ENCODE peak calls at places on chromosomes 11 and 22, in ten cellular contexts. Z, R, C, L, I, K, E, S, M and H are unnamed samples.

GRCh38 chr11:112961751-112962747 is 829 bp downstream of the NCAM1 start:
- DNase-seq in Z (peak; percentile 7), R (peak; percentile 31), C (peak; percentile 8), L (no peak), I (peak; percentile 30), K (no peak), E (peak; percentile 45), S (peak; percentile 67), M (no peak), H (no peak)

GRCh38 chr22:35995772-35996171 is 32.9 kb downstream of the RBFOX2 start:
- DNase-seq in Z (no peak), R (peak; percentile 52), C (peak; percentile 66), L (peak; percentile 99), I (peak; percentile 79), K (no peak), E (peak; percentile 88), S (no peak), M (peak; percentile 95), H (no peak)

GRCh38 chr11:64341851-64342791 is 2.1 kb downstream of the CCDC88B start:
- DNase-seq in Z (peak; percentile 81), R (peak; percentile 92), C (peak; percentile 96), L (peak; percentile 81), I (peak; percentile 90), K (peak; percentile 89), E (peak; percentile 75), S (peak; percentile 97), M (peak; percentile 94), H (peak; percentile 91)

GRCh38 chr11:10758959-10759358 is 7.9 kb downstream of the CTR9 start:
- DNase-seq in Z (no peak), R (no peak), C (no peak), L (no peak), I (no peak), K (no peak), E (no peak), S (no peak), M (no peak), H (no peak)

GRCh38 chr22:43005106-43005505 is 9.8 kb downstream of the PACSIN2 start:
- DNase-seq in Z (no peak), R (no peak), C (no peak), L (no peak), I (no peak), K (no peak), E (no peak), S (no peak), M (no peak), H (no peak)

GRCh38 chr22:32789797-32790620 is 11.5 kb upstream of the TIMP3 start:
- DNase-seq in Z (no peak), R (no peak), C (no peak), L (no peak), I (no peak), K (no peak), E (no peak), S (no peak), M (peak; percentile 54), H (no peak)

GRCh38 chr22:46879083-46879482 is 116.6 kb downstream of the TBC1D22A start:
- DNase-seq in Z (no peak), R (no peak), C (no peak), L (peak; percentile 59), I (no peak), K (no peak), E (no peak), S (no peak), M (no peak), H (no peak)

GRCh38 chr11:96200243-96200642 is 142.8 kb downstream of the MAML2 start:
- DNase-seq in Z (no peak), R (no peak), C (no peak), L (peak; percentile 89), I (no peak), K (no peak), E (no peak), S (no peak), M (no peak), H (no peak)

GRCh38 chr11:111635706-111636045 is 33.4 kb downstream of the SIK2 start:
- DNase-seq in Z (no peak), R (no peak), C (peak; percentile 24), L (peak; percentile 67), I (peak; percentile 58), K (no peak), E (peak; percentile 13), S (no peak), M (peak; percentile 68), H (no peak)

GRCh38 chr11:66580803-66581202 is 12.1 kb downstream of the CCDC87 start:
- DNase-seq in Z (no peak), R (no peak), C (no peak), L (peak; percentile 34), I (no peak), K (no peak), E (no peak), S (no peak), M (no peak), H (no peak)

GRCh38 chr22:29266564-29267461 is 968 bp downstream of the RHBDD3 start:
- DNase-seq in Z (no peak), R (no peak), C (no peak), L (peak; percentile 11), I (no peak), K (peak; percentile 47), E (peak; percentile 29), S (no peak), M (no peak), H (peak; percentile 7)

GRCh38 chr11:76690736-76691135 is 20.2 kb upstream of the LRRC32 start:
- DNase-seq in Z (no peak), R (no peak), C (no peak), L (peak; percentile 86), I (no peak), K (no peak), E (no peak), S (no peak), M (no peak), H (no peak)

GRCh38 chr11:43558056-43558455 is 122.5 kb upstream of the HSD17B12 start:
- DNase-seq in Z (no peak), R (no peak), C (no peak), L (no peak), I (no peak), K (no peak), E (no peak), S (no peak), M (no peak), H (no peak)
- H3K27me3 ChIP-seq in Z (peaks cover 24% of the 10 kb centered on the region), R (peaks cover 82% of the 10 kb centered on the region), C (peaks cover 87% of the 10 kb centered on the region), L (peaks cover 58% of the 10 kb centered on the region), I (peaks cover 24% of the 10 kb centered on the region), K (peaks cover 21% of the 10 kb centered on the region), E (peaks cover 17% of the 10 kb centered on the region), S (no peaks in the 10 kb centered on the region), M (peaks cover 80% of the 10 kb centered on the region), H (peaks cover 23% of the 10 kb centered on the region)

DNA sequence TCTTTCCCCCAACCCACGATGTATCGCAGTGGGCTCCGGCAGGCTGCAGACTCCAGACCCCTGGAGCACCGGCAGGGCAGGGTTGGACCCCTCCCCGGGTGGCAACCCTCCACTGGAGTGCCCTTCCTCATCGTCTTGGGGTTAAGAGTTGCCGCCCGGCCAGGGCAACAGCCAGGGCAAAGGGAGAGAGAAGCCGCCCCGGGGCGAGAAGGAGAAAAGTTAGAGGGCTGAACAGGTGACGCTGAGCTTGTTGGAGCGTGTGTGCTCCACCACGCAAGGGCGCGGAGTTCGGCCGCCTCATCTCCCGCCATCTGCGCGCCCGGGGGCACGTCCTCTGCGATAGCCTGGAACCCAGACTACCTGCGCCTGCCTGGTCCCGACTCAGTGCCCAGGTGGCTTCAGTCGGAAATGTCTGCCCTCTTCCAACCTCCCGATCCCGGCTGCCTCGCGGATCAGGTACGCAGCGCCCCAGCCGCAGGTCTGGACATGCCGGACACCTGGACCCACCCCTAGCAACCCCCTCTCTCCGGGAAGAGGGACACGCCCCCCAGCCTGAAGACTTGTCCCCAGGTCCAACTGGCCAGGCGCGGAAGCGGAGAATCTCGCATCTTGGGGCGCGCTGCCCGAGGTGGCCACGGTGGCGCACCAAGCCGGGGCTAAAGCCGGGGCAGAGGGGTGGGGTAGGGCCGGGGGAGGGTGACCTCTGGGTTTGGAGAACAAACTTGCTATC is 1.1 kb downstream of the DSCAML1 start:
- DNase-seq in Z (no peak), R (no peak), C (no peak), L (no peak), I (no peak), K (no peak), E (no peak), S (peak; percentile 57), M (no peak), H (no peak)
- H3K27me3 ChIP-seq in Z (peaks cover 42% of the 10 kb centered on the region), R (peaks cover 82% of the 10 kb centered on the region), C (peaks cover 51% of the 10 kb centered on the region), L (peaks cover 55% of the 10 kb centered on the region), I (peaks cover 21% of the 10 kb centered on the region), K (peaks cover 43% of the 10 kb centered on the region), E (no peaks in the 10 kb centered on the region), S (no peaks in the 10 kb centered on the region), M (peaks cover 60% of the 10 kb centered on the region), H (peaks cover 21% of the 10 kb centered on the region)

DNA sequence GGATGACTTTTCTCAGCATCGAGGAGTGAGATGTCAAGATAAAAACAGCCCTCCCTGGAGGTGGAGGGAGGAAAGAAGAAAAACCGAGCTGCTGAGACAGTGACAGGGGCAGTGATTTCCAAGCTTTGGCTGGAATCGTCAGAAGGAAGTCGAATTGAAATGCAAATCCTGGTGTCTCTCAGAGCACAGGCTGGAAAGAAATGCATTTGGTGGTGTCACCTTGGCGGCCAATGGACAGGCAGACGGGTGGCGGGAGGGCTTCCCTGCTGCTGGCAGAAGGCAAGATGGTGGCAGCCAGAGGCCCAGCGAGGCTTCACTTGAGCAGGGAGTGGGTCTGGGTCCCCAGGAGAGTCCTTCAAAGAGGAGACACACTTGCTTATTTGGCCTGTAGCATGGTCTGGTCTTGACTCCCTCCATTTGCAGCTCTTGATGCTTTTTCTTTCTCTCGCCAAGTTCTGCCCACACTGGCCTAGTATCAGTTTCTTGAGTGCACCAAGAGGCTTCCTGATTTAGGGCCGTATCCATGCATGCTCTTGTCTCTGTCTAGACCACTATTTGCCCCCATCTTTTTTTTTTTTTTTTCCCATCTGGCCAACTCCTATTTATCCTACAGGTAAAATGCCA is 170.6 kb downstream of the GRIK4 start:
- DNase-seq in Z (no peak), R (no peak), C (no peak), L (no peak), I (no peak), K (no peak), E (no peak), S (no peak), M (no peak), H (no peak)
- H3K27me3 ChIP-seq in Z (no peaks in the 10 kb centered on the region), R (peaks cover 23% of the 10 kb centered on the region), C (peaks cover 14% of the 10 kb centered on the region), L (peaks cover 6% of the 10 kb centered on the region), I (peaks cover 2% of the 10 kb centered on the region), K (no peaks in the 10 kb centered on the region), E (no peaks in the 10 kb centered on the region), S (no peaks in the 10 kb centered on the region), M (no peaks in the 10 kb centered on the region), H (peaks cover 3% of the 10 kb centered on the region)

GRCh38 chr11:127000991-127001390 is 421 bp upstream of the KIRREL3 start:
- DNase-seq in Z (no peak), R (no peak), C (no peak), L (peak; percentile 21), I (no peak), K (no peak), E (no peak), S (no peak), M (no peak), H (no peak)

GRCh38 chr11:127003260-127003981 is 2.9 kb upstream of the KIRREL3 start:
- DNase-seq in Z (no peak), R (no peak), C (no peak), L (peak; percentile 58), I (no peak), K (no peak), E (no peak), S (peak; percentile 72), M (no peak), H (no peak)

GRCh38 chr11:126999366-126999765 is 1.2 kb downstream of the KIRREL3 start:
- DNase-seq in Z (no peak), R (no peak), C (no peak), L (no peak), I (no peak), K (no peak), E (no peak), S (no peak), M (no peak), H (no peak)

GRCh38 chr11:127000291-127000968 is at the start of gene KIRREL3:
- DNase-seq in Z (no peak), R (no peak), C (no peak), L (peak; percentile 40), I (no peak), K (no peak), E (no peak), S (no peak), M (no peak), H (no peak)

GRCh38 chr11:127002669-127003259 is 2.2 kb upstream of the KIRREL3 start:
- DNase-seq in Z (no peak), R (no peak), C (no peak), L (no peak), I (no peak), K (no peak), E (no peak), S (no peak), M (no peak), H (no peak)
- H3K27me3 ChIP-seq in Z (no peaks in the 10 kb centered on the region), R (peaks cover 93% of the 10 kb centered on the region), C (peaks cover 82% of the 10 kb centered on the region), L (peaks cover 4% of the 10 kb centered on the region), I (peaks cover 60% of the 10 kb centered on the region), K (peaks cover 12% of the 10 kb centered on the region), E (no peaks in the 10 kb centered on the region), S (no peaks in the 10 kb centered on the region), M (peaks cover 87% of the 10 kb centered on the region), H (peaks cover 38% of the 10 kb centered on the region)